ENCODE peak calls at places on chromosomes 1 and 21, in ten cellular contexts. L is NCI-H1105; J is trophoblast cell; Y is GM12891; X is ACHN; S is germinal center; Z is retina; K is Jurkat, Clone E6-1; D is foreskin melanocyte; Q is GM03348. P is an unnamed sample.

GRCh38 chr1:145891143-145891542 is 5.5 kb upstream of the ANKRD35 start:
- DNase-seq in L (no peak), J (no peak), Y (no peak), X (no peak), S (no peak), Z (no peak), K (no peak), D (no peak), Q (peak; percentile 21), P (peak; percentile 83)

GRCh38 chr1:36349241-36349671 is 25.8 kb upstream of the EVA1B start:
- DNase-seq in L (no peak), J (peak; percentile 92), Y (peak; percentile 71), X (no peak), S (no peak), Z (no peak), K (no peak), D (no peak), Q (peak; percentile 29), P (no peak)

GRCh38 chr1:243391355-243391754 is 135.5 kb downstream of the SDCCAG8 start:
- DNase-seq in L (no peak), J (no peak), Y (no peak), X (no peak), S (no peak), Z (no peak), K (no peak), D (no peak), Q (no peak), P (no peak)

GRCh38 chr1:18288609-18289219 is 181.1 kb downstream of the IGSF21 start:
- DNase-seq in L (no peak), J (no peak), Y (no peak), X (no peak), S (no peak), Z (no peak), K (peak; percentile 62), D (no peak), Q (no peak), P (no peak)

GRCh38 chr1:207901041-207901653 is 9.8 kb downstream of the CD34 start:
- DNase-seq in L (no peak), J (no peak), Y (no peak), X (no peak), S (no peak), Z (no peak), K (no peak), D (no peak), Q (no peak), P (no peak)

GRCh38 chr1:231240531-231240882 is 505 bp upstream of the GNPAT start:
- DNase-seq in L (no peak), J (no peak), Y (no peak), X (peak; percentile 22), S (no peak), Z (no peak), K (no peak), D (peak; percentile 7), Q (peak; percentile 17), P (no peak)

GRCh38 chr1:32187850-32188249 is 8.4 kb downstream of the TXLNA start:
- DNase-seq in L (no peak), J (no peak), Y (no peak), X (no peak), S (no peak), Z (no peak), K (no peak), D (no peak), Q (no peak), P (no peak)

GRCh38 chr1:155174334-155175280 is 958 bp downstream of the TRIM46 start:
- DNase-seq in L (peak; percentile 63), J (no peak), Y (peak; percentile 36), X (no peak), S (peak; percentile 46), Z (peak; percentile 77), K (peak; percentile 63), D (no peak), Q (peak; percentile 57), P (peak; percentile 88)

GRCh38 chr1:221699582-221700519 is 42.0 kb downstream of the DUSP10 start:
- DNase-seq in L (no peak), J (no peak), Y (no peak), X (no peak), S (no peak), Z (no peak), K (no peak), D (no peak), Q (peak; percentile 59), P (no peak)

GRCh38 chr1:230818411-230818810 is 49.9 kb downstream of the C1orf198 start:
- DNase-seq in L (no peak), J (no peak), Y (no peak), X (no peak), S (no peak), Z (no peak), K (no peak), D (no peak), Q (no peak), P (no peak)

GRCh38 chr1:92136316-92136715 is 56.2 kb downstream of the BTBD8 start:
- DNase-seq in L (no peak), J (no peak), Y (no peak), X (no peak), S (no peak), Z (no peak), K (no peak), D (no peak), Q (no peak), P (no peak)

GRCh38 chr1:1672181-1672965 is 13.6 kb upstream of the CDK11B start:
- DNase-seq in L (no peak), J (no peak), Y (no peak), X (no peak), S (no peak), Z (no peak), K (no peak), D (no peak), Q (no peak), P (no peak)

GRCh38 chr1:60571811-60572210 is 498.2 kb upstream of the C1orf87 start:
- DNase-seq in L (no peak), J (no peak), Y (no peak), X (no peak), S (no peak), Z (no peak), K (no peak), D (no peak), Q (no peak), P (no peak)

GRCh38 chr1:59885160-59885832 is 41.3 kb downstream of the CYP2J2 start:
- DNase-seq in L (no peak), J (no peak), Y (no peak), X (no peak), S (no peak), Z (no peak), K (no peak), D (no peak), Q (no peak), P (no peak)

GRCh38 chr1:29122662-29122986 is 1.1 kb downstream of the TMEM200B start:
- DNase-seq in L (no peak), J (peak; percentile 71), Y (no peak), X (peak; percentile 66), S (no peak), Z (no peak), K (no peak), D (peak; percentile 37), Q (peak; percentile 93), P (no peak)

GRCh38 chr1:162062542-162063015 is 6.9 kb upstream of the NOS1AP start:
- DNase-seq in L (peak; percentile 65), J (no peak), Y (no peak), X (no peak), S (no peak), Z (peak; percentile 38), K (no peak), D (no peak), Q (no peak), P (peak; percentile 70)

GRCh38 chr1:151680812-151681211 is 35.8 kb downstream of the CELF3 start:
- DNase-seq in L (no peak), J (no peak), Y (no peak), X (peak; percentile 89), S (no peak), Z (no peak), K (no peak), D (peak; percentile 56), Q (peak; percentile 73), P (no peak)

GRCh38 chr1:213958346-213958745 is 29.4 kb upstream of the PROX1 start:
- DNase-seq in L (no peak), J (no peak), Y (no peak), X (no peak), S (no peak), Z (no peak), K (no peak), D (no peak), Q (no peak), P (no peak)

GRCh38 chr1:21927531-21928237 is 9.4 kb downstream of the HSPG2 start:
- DNase-seq in L (no peak), J (peak; percentile 47), Y (no peak), X (no peak), S (no peak), Z (no peak), K (no peak), D (no peak), Q (peak; percentile 78), P (no peak)

GRCh38 chr21:33481314-33481943 is 1.7 kb upstream of the TMEM50B start:
- DNase-seq in L (no peak), J (no peak), Y (no peak), X (no peak), S (no peak), Z (no peak), K (no peak), D (no peak), Q (no peak), P (no peak)

GRCh38 chr1:117628343-117628742 is 22.5 kb downstream of the TENT5C start:
- DNase-seq in L (no peak), J (no peak), Y (no peak), X (no peak), S (no peak), Z (no peak), K (no peak), D (no peak), Q (no peak), P (no peak)

GRCh38 chr1:85378526-85378925 is 86.4 kb downstream of the DDAH1 start:
- DNase-seq in L (no peak), J (no peak), Y (no peak), X (no peak), S (no peak), Z (no peak), K (no peak), D (no peak), Q (no peak), P (no peak)

GRCh38 chr1:81873946-81874345 is 73.2 kb downstream of the ADGRL2 start:
- DNase-seq in L (no peak), J (no peak), Y (no peak), X (no peak), S (no peak), Z (no peak), K (no peak), D (no peak), Q (peak; percentile 14), P (no peak)

P was measured in NCI-H2081.